ENCODE peak calls at places on chromosome 16, in ten cellular contexts. N is suprapubic skin; A is Kasumi-1; V is skeletal muscle cell; I is cardiac muscle cell; E is T-cell; X is HT-29; S is left lung; O is AG10803; P is activated naive CD4-positive, alpha-beta T cell. Y is an unnamed sample.

GRCh38 chr16:12449795-12450194 is 353.9 kb downstream of the CPPED1 start:
- DNase-seq in P (no peak), O (no peak), X (no peak), S (no peak), E (no peak), A (no peak), V (no peak), I (no peak), N (no peak), Y (no peak)

GRCh38 chr16:2777231-2777902 is at the start of gene ELOB:
- DNase-seq in A (peak; percentile 30), V (peak; percentile 36), S (peak; percentile 98), N (peak; percentile 94), X (peak; percentile 86), E (peak; percentile 85), I (peak; percentile 92), O (peak; percentile 78), P (peak; percentile 77), Y (peak; percentile 61)

GRCh38 chr16:68282064-68282452 is 17.7 kb downstream of the SLC7A6 start:
- DNase-seq in S (no peak), E (no peak), N (no peak), I (no peak), V (no peak), X (no peak), P (no peak), O (no peak), A (no peak), Y (no peak)

GRCh38 chr16:46947900-46948547 is 25.4 kb downstream of the DNAJA2 start:
- DNase-seq in O (peak; percentile 47), V (peak; percentile 3), X (peak; percentile 67), P (no peak), E (peak; percentile 8), I (peak; percentile 58), N (no peak), A (peak; percentile 100), S (no peak), Y (peak; percentile 51)

GRCh38 chr16:8928467-8928957 is 35.2 kb downstream of the USP7 start:
- DNase-seq in O (peak; percentile 21), E (no peak), S (no peak), P (no peak), V (peak; percentile 48), N (no peak), X (no peak), I (no peak), A (no peak), Y (no peak)

GRCh38 chr16:10521681-10522274 is 58.6 kb downstream of the EMP2 start:
- DNase-seq in P (no peak), N (no peak), E (peak; percentile 8), A (peak; percentile 56), O (peak; percentile 69), V (no peak), X (peak; percentile 66), S (no peak), I (peak; percentile 85), Y (peak; percentile 42)

GRCh38 chr16:67844441-67844840 is 2.3 kb upstream of the NUTF2 start:
- DNase-seq in P (no peak), O (peak; percentile 37), V (no peak), N (no peak), E (no peak), A (no peak), I (no peak), X (no peak), S (no peak), Y (no peak)

GRCh38 chr16:87945351-87946042 is 5.7 kb upstream of the BANP start:
- DNase-seq in E (no peak), X (peak; percentile 94), V (peak; percentile 73), S (peak; percentile 94), P (no peak), O (peak; percentile 40), N (no peak), I (peak; percentile 42), A (no peak), Y (no peak)

GRCh38 chr16:7849891-7850290 is 517.2 kb downstream of the RBFOX1 start:
- DNase-seq in N (no peak), E (no peak), V (no peak), X (no peak), P (no peak), I (no peak), O (no peak), S (no peak), A (no peak), Y (no peak)

GRCh38 chr16:66352304-66352703 is 14.2 kb upstream of the CDH5 start:
- DNase-seq in S (no peak), N (no peak), P (no peak), A (no peak), I (no peak), O (no peak), X (no peak), E (no peak), V (no peak), Y (no peak)

GRCh38 chr16:16973726-16974125 is 497.0 kb downstream of the XYLT1 start:
- DNase-seq in V (no peak), I (no peak), E (no peak), A (no peak), P (no peak), X (no peak), O (no peak), S (no peak), N (no peak), Y (no peak)

GRCh38 chr16:12674096-12674495 is 129.6 kb downstream of the CPPED1 start:
- DNase-seq in N (no peak), X (no peak), O (peak; percentile 59), E (no peak), V (peak; percentile 16), P (no peak), A (no peak), I (no peak), S (no peak), Y (no peak)

GRCh38 chr16:4879049-4879448 is 31.8 kb downstream of the UBN1 start:
- DNase-seq in E (no peak), V (no peak), S (no peak), A (no peak), X (no peak), I (no peak), P (no peak), N (no peak), O (peak; percentile 38), Y (no peak)